ENCODE peak calls at places on chromosomes 5 and 9, in ten cellular contexts. One of them, this sample, is unnamed.

GRCh38 chr9:76905661-76905983 is 292 bp downstream of the PRUNE2 start:
- DNase-seq in HepG2: no peak
- DNase-seq in GM12891: no peak
- DNase-seq in esophagus squamous epithelium: no peak
- DNase-seq in A549: no peak
- DNase-seq in gastrocnemius medialis: no peak
- DNase-seq in lower leg skin: no peak
- DNase-seq in transverse colon: no peak
- DNase-seq in tibial nerve: no peak
- DNase-seq in heart left ventricle: no peak
- DNase-seq in this sample: no peak

GRCh38 chr5:132012385-132013005 is 1.0 kb upstream of the ACSL6 start:
- DNase-seq in A549: no peak
- DNase-seq in gastrocnemius medialis: peak
- DNase-seq in esophagus squamous epithelium: no peak
- DNase-seq in transverse colon: peak
- DNase-seq in tibial nerve: no peak
- DNase-seq in GM12891: no peak
- DNase-seq in lower leg skin: no peak
- DNase-seq in heart left ventricle: peak
- DNase-seq in HepG2: peak
- DNase-seq in this sample: peak

GRCh38 chr5:139863361-139863760 is 67.8 kb downstream of the PSD2 start:
- DNase-seq in gastrocnemius medialis: peak
- DNase-seq in esophagus squamous epithelium: no peak
- DNase-seq in HepG2: no peak
- DNase-seq in heart left ventricle: peak
- DNase-seq in tibial nerve: no peak
- DNase-seq in transverse colon: peak
- DNase-seq in lower leg skin: no peak
- DNase-seq in A549: no peak
- DNase-seq in GM12891: no peak
- DNase-seq in this sample: no peak

GRCh38 chr5:111143910-111144309 is 51.8 kb downstream of the WDR36 start:
- DNase-seq in A549: no peak
- DNase-seq in lower leg skin: peak
- DNase-seq in transverse colon: no peak
- DNase-seq in esophagus squamous epithelium: no peak
- DNase-seq in HepG2: no peak
- DNase-seq in gastrocnemius medialis: peak
- DNase-seq in GM12891: no peak
- DNase-seq in heart left ventricle: peak
- DNase-seq in tibial nerve: peak
- DNase-seq in this sample: no peak

GRCh38 chr5:44935871-44936270 is 127.1 kb downstream of the MRPS30 start:
- DNase-seq in tibial nerve: no peak
- DNase-seq in HepG2: no peak
- DNase-seq in A549: no peak
- DNase-seq in heart left ventricle: no peak
- DNase-seq in GM12891: no peak
- DNase-seq in lower leg skin: no peak
- DNase-seq in transverse colon: no peak
- DNase-seq in esophagus squamous epithelium: no peak
- DNase-seq in gastrocnemius medialis: no peak
- DNase-seq in this sample: no peak

GRCh38 chr9:16679327-16679821 is 191.1 kb downstream of the BNC2 start:
- DNase-seq in esophagus squamous epithelium: no peak
- DNase-seq in GM12891: no peak
- DNase-seq in A549: no peak
- DNase-seq in lower leg skin: no peak
- DNase-seq in gastrocnemius medialis: no peak
- DNase-seq in heart left ventricle: no peak
- DNase-seq in tibial nerve: no peak
- DNase-seq in HepG2: no peak
- DNase-seq in transverse colon: no peak
- DNase-seq in this sample: no peak

GRCh38 chr5:14216372-14216771 is 73.2 kb downstream of the TRIO start:
- DNase-seq in esophagus squamous epithelium: no peak
- DNase-seq in A549: no peak
- DNase-seq in tibial nerve: no peak
- DNase-seq in lower leg skin: no peak
- DNase-seq in heart left ventricle: no peak
- DNase-seq in HepG2: no peak
- DNase-seq in transverse colon: no peak
- DNase-seq in gastrocnemius medialis: no peak
- DNase-seq in GM12891: no peak
- DNase-seq in this sample: no peak

GRCh38 chr9:26940779-26941178 is 6.3 kb downstream of the PLAA start:
- DNase-seq in GM12891: no peak
- DNase-seq in esophagus squamous epithelium: no peak
- DNase-seq in gastrocnemius medialis: no peak
- DNase-seq in tibial nerve: no peak
- DNase-seq in transverse colon: no peak
- DNase-seq in A549: no peak
- DNase-seq in heart left ventricle: no peak
- DNase-seq in HepG2: no peak
- DNase-seq in lower leg skin: no peak
- DNase-seq in this sample: no peak

GRCh38 chr9:116083837-116084236 is 69.8 kb upstream of the PAPPA start:
- DNase-seq in heart left ventricle: no peak
- DNase-seq in GM12891: no peak
- DNase-seq in esophagus squamous epithelium: no peak
- DNase-seq in HepG2: no peak
- DNase-seq in gastrocnemius medialis: no peak
- DNase-seq in transverse colon: no peak
- DNase-seq in lower leg skin: no peak
- DNase-seq in A549: no peak
- DNase-seq in tibial nerve: no peak
- DNase-seq in this sample: no peak
- TF ChIP-seq POLR2A in heart left ventricle: no peak
- TF ChIP-seq POLR2A in GM12891: no peak
- TF ChIP-seq POLR2A in esophagus squamous epithelium: no peak
- TF ChIP-seq POLR2A in HepG2: no peak
- TF ChIP-seq POLR2A in gastrocnemius medialis: no peak
- TF ChIP-seq POLR2A in transverse colon: no peak
- TF ChIP-seq POLR2A in lower leg skin: no peak
- TF ChIP-seq POLR2A in A549: no peak
- TF ChIP-seq POLR2A in tibial nerve: no peak
- TF ChIP-seq POLR2A in this sample: no peak

DNA sequence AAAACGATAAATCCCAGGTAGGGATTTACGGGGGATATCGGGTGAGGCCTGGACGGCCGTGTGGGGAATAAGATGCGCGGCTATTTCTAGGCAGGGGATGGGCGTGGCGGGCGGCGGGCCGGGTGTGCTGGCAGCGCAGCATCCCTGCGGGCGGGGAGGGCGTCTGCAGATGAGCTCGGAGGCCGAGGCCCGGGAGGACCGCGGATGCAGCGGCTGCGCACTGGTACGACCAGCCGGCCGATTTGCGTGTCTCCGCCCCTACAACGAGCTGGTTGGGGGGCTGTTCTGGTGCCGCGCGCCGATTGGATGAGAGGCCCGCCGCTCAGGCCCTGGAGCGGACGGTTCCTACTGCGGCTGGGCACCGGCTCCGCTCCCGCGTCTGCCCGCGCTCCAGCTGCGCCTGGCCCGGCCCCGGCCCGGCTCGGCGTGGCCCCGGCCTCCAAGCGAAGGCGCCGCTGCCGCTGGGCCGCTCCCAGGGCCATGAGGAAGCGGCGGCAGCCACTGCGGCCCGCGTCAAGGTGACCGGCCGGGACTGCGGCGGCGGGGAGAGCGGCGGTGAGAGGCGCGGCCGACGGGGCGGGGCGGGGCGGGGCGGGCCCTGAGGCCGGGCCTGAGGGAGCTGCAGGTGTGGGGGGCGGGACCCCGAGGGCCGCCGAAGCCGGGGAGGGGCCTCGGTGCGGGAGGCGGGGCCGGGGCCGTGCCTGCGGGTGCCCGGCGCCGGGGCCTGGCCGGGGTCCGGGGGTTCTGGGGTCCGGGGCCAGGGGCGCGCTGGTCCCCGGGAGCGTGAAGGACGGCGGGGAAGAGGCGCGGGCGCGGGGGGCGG is at the start of gene RALGPS1:
- DNase-seq in gastrocnemius medialis: peak
- DNase-seq in tibial nerve: peak
- DNase-seq in lower leg skin: peak
- DNase-seq in esophagus squamous epithelium: peak
- DNase-seq in transverse colon: peak
- DNase-seq in A549: peak
- DNase-seq in HepG2: peak
- DNase-seq in GM12891: peak
- DNase-seq in heart left ventricle: peak
- DNase-seq in this sample: peak
- TF ChIP-seq POLR2A in gastrocnemius medialis: peak
- TF ChIP-seq POLR2A in tibial nerve: no peak
- TF ChIP-seq POLR2A in lower leg skin: no peak
- TF ChIP-seq POLR2A in esophagus squamous epithelium: no peak
- TF ChIP-seq POLR2A in transverse colon: peak
- TF ChIP-seq POLR2A in A549: peak
- TF ChIP-seq POLR2A in HepG2: no peak
- TF ChIP-seq POLR2A in GM12891: no peak
- TF ChIP-seq POLR2A in heart left ventricle: peak
- TF ChIP-seq POLR2A in this sample: no peak

DNA sequence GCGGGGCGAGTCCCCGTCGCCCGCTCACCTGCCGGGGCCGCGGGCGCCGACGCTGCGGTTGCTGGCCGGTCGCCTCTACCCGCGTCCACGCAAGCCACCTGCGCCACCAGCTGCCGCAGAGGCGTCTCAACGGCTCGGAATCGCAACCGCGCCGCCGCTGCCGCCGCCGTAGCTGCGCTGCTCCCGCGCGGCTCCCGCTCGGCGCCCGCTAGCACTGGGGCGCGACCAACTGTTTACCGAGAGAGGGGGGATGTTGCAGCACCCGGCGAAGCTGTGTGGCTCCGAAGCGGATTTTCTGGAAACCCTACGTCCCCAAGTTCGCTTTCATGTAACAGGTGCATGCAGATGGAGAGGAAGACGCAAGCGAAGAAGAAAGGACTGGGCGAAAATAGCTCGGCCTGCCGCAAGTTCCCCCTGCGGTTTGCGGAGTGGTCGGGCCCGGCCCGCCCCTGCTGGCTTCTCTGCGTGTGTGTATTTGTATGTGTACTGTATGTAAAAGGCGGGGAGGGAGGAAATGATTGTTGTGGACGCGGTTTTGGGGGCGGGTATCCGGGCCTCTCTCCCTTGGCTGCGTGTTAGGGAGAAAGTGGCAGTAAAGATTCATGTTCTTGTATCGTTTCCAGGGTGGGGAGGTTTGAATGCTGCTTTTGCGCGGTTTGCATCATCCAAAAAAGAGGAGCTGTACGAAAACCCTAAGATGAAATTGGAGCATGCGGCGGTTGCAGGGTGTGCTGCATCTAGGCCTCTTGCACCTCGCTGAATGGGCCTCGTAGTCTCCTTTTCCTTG is at the start of gene PSIP1:
- DNase-seq in GM12891: peak
- DNase-seq in HepG2: peak
- DNase-seq in gastrocnemius medialis: peak
- DNase-seq in transverse colon: peak
- DNase-seq in A549: peak
- DNase-seq in esophagus squamous epithelium: peak
- DNase-seq in tibial nerve: peak
- DNase-seq in lower leg skin: peak
- DNase-seq in heart left ventricle: peak
- DNase-seq in this sample: peak
- TF ChIP-seq POLR2A in GM12891: peak
- TF ChIP-seq POLR2A in HepG2: peak
- TF ChIP-seq POLR2A in gastrocnemius medialis: peak
- TF ChIP-seq POLR2A in transverse colon: peak
- TF ChIP-seq POLR2A in A549: peak
- TF ChIP-seq POLR2A in esophagus squamous epithelium: peak
- TF ChIP-seq POLR2A in tibial nerve: peak
- TF ChIP-seq POLR2A in lower leg skin: no peak
- TF ChIP-seq POLR2A in heart left ventricle: peak
- TF ChIP-seq POLR2A in this sample: peak

GRCh38 chr9:129007766-129008468 is 20.2 kb downstream of the SH3GLB2 start:
- DNase-seq in A549: no peak
- DNase-seq in HepG2: no peak
- DNase-seq in lower leg skin: no peak
- DNase-seq in transverse colon: no peak
- DNase-seq in gastrocnemius medialis: no peak
- DNase-seq in esophagus squamous epithelium: no peak
- DNase-seq in heart left ventricle: no peak
- DNase-seq in tibial nerve: no peak
- DNase-seq in GM12891: no peak
- DNase-seq in this sample: no peak

GRCh38 chr9:129002989-129003388 is 25.1 kb downstream of the SH3GLB2 start:
- DNase-seq in GM12891: no peak
- DNase-seq in transverse colon: no peak
- DNase-seq in tibial nerve: no peak
- DNase-seq in esophagus squamous epithelium: no peak
- DNase-seq in gastrocnemius medialis: no peak
- DNase-seq in A549: no peak
- DNase-seq in heart left ventricle: no peak
- DNase-seq in lower leg skin: no peak
- DNase-seq in HepG2: no peak
- DNase-seq in this sample: no peak

GRCh38 chr9:129006328-129007034 is 21.6 kb downstream of the SH3GLB2 start:
- DNase-seq in esophagus squamous epithelium: no peak
- DNase-seq in GM12891: peak
- DNase-seq in gastrocnemius medialis: peak
- DNase-seq in tibial nerve: peak
- DNase-seq in HepG2: peak
- DNase-seq in A549: peak
- DNase-seq in transverse colon: peak
- DNase-seq in heart left ventricle: peak
- DNase-seq in lower leg skin: no peak
- DNase-seq in this sample: peak

GRCh38 chr9:129007035-129007765 is 20.9 kb downstream of the SH3GLB2 start:
- DNase-seq in lower leg skin: no peak
- DNase-seq in heart left ventricle: peak
- DNase-seq in esophagus squamous epithelium: no peak
- DNase-seq in HepG2: no peak
- DNase-seq in transverse colon: no peak
- DNase-seq in tibial nerve: peak
- DNase-seq in A549: no peak
- DNase-seq in gastrocnemius medialis: peak
- DNase-seq in GM12891: no peak
- DNase-seq in this sample: peak

DNA sequence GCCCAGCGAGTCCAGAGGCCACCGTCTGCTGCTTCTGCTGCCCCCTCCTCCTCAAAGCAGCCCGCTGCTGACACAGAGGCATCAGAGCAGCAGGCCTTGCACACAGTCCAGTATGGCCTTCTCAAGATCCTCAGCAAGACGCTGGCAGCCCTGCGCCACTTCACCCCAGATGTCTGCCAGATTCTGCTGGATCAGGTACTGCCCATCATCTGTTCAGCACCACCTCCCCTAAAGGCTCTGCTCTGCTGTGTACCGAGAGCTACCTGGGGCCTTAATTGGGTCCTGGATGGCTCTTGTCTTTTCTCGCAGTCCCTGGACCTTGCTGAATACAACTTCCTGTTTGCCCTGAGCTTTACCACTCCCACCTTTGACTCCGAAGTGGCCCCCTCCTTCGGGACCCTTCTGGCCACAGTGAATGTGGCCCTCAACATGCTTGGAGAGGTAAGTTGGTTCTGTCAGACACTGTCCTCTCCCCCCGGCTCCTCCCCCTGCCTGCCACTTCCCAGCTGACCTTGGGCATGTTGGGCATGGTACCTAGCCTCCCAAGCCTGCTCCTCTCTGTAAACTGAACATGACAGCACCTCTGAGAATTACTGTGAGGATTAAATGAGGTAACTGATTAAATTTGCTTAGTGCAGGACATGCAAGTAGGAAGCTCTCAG is 22.7 kb downstream of the SH3GLB2 start:
- DNase-seq in tibial nerve: no peak
- DNase-seq in A549: no peak
- DNase-seq in gastrocnemius medialis: no peak
- DNase-seq in lower leg skin: no peak
- DNase-seq in GM12891: no peak
- DNase-seq in transverse colon: no peak
- DNase-seq in HepG2: no peak
- DNase-seq in heart left ventricle: no peak
- DNase-seq in esophagus squamous epithelium: no peak
- DNase-seq in this sample: no peak
- TF ChIP-seq POLR2A in tibial nerve: no peak
- TF ChIP-seq POLR2A in A549: no peak
- TF ChIP-seq POLR2A in gastrocnemius medialis: no peak
- TF ChIP-seq POLR2A in lower leg skin: no peak
- TF ChIP-seq POLR2A in GM12891: no peak
- TF ChIP-seq POLR2A in transverse colon: no peak
- TF ChIP-seq POLR2A in HepG2: no peak
- TF ChIP-seq POLR2A in heart left ventricle: no peak
- TF ChIP-seq POLR2A in esophagus squamous epithelium: no peak
- TF ChIP-seq POLR2A in this sample: peak

This sample was measured in erythroblast.